ENCODE peak calls at places on chromosomes 6 and 20, in six cellular contexts. One of them, this sample, is unnamed.

GRCh38 chr6:20757761-20758160 is 223.5 kb downstream of the CDKAL1 start:
- DNase-seq in LoVo: no peak
- DNase-seq in fibroblast of the conjunctiva: no peak
- DNase-seq in T-helper 17 cell: no peak
- DNase-seq in naive thymus-derived CD8-positive, alpha-beta T cell: no peak
- DNase-seq in tibial artery: no peak
- DNase-seq in this sample: no peak

GRCh38 chr20:46073443-46073842 is 16.3 kb downstream of the NCOA5 start:
- DNase-seq in LoVo: no peak
- DNase-seq in fibroblast of the conjunctiva: no peak
- DNase-seq in T-helper 17 cell: no peak
- DNase-seq in naive thymus-derived CD8-positive, alpha-beta T cell: no peak
- DNase-seq in tibial artery: no peak
- DNase-seq in this sample: no peak

GRCh38 chr6:8180327-8181161 is 78.2 kb upstream of the EEF1E1 start:
- DNase-seq in LoVo: peak
- DNase-seq in fibroblast of the conjunctiva: peak
- DNase-seq in T-helper 17 cell: no peak
- DNase-seq in naive thymus-derived CD8-positive, alpha-beta T cell: no peak
- DNase-seq in tibial artery: no peak
- DNase-seq in this sample: peak

GRCh38 chr20:33552519-33552918 is 62.6 kb downstream of the CBFA2T2 start:
- DNase-seq in LoVo: no peak
- DNase-seq in fibroblast of the conjunctiva: no peak
- DNase-seq in T-helper 17 cell: no peak
- DNase-seq in naive thymus-derived CD8-positive, alpha-beta T cell: no peak
- DNase-seq in tibial artery: no peak
- DNase-seq in this sample: no peak

GRCh38 chr6:119160911-119161310 is 82.4 kb upstream of the FAM184A start:
- DNase-seq in LoVo: no peak
- DNase-seq in fibroblast of the conjunctiva: no peak
- DNase-seq in T-helper 17 cell: no peak
- DNase-seq in naive thymus-derived CD8-positive, alpha-beta T cell: no peak
- DNase-seq in tibial artery: no peak
- DNase-seq in this sample: no peak

GRCh38 chr6:13924949-13925881 is at the start of gene RNF182:
- DNase-seq in LoVo: no peak
- DNase-seq in fibroblast of the conjunctiva: no peak
- DNase-seq in T-helper 17 cell: peak
- DNase-seq in naive thymus-derived CD8-positive, alpha-beta T cell: no peak
- DNase-seq in tibial artery: no peak
- DNase-seq in this sample: peak

GRCh38 chr6:91045152-91045551 is 458.3 kb upstream of the MAP3K7 start:
- DNase-seq in LoVo: no peak
- DNase-seq in fibroblast of the conjunctiva: no peak
- DNase-seq in T-helper 17 cell: no peak
- DNase-seq in naive thymus-derived CD8-positive, alpha-beta T cell: no peak
- DNase-seq in tibial artery: no peak
- DNase-seq in this sample: no peak

GRCh38 chr6:169420912-169421543 is 167.4 kb upstream of the THBS2 start:
- DNase-seq in LoVo: peak
- DNase-seq in fibroblast of the conjunctiva: no peak
- DNase-seq in T-helper 17 cell: no peak
- DNase-seq in naive thymus-derived CD8-positive, alpha-beta T cell: no peak
- DNase-seq in tibial artery: no peak
- DNase-seq in this sample: peak

GRCh38 chr6:158754738-158755137 is 64.4 kb downstream of the EZR start:
- DNase-seq in LoVo: no peak
- DNase-seq in fibroblast of the conjunctiva: no peak
- DNase-seq in T-helper 17 cell: no peak
- DNase-seq in naive thymus-derived CD8-positive, alpha-beta T cell: no peak
- DNase-seq in tibial artery: no peak
- DNase-seq in this sample: no peak